ENCODE peak calls at places on chromosome 9, in six cellular contexts. Y, Q, W, S, G and M are unnamed samples.

GRCh38 chr9:106228861-106229260 is 534.5 kb downstream of the TMEM38B start:
- DNase-seq in W (no peak), S (no peak), Y (no peak), Q (no peak), G (no peak), M (peak; percentile 34)

GRCh38 chr9:87063883-87064282 is 116.6 kb upstream of the GAS1 start:
- DNase-seq in G (no peak), W (no peak), Y (no peak), Q (no peak), S (no peak), M (no peak)

GRCh38 chr9:104080983-104081382 is 13.1 kb upstream of the SMC2 start:
- DNase-seq in S (no peak), Q (no peak), G (no peak), W (no peak), Y (no peak), M (no peak)

GRCh38 chr9:25975667-25976066 is 297.4 kb upstream of the TUSC1 start:
- DNase-seq in Y (no peak), Q (no peak), G (no peak), W (no peak), S (no peak), M (no peak)

GRCh38 chr9:133237271-133237731 is 28.3 kb upstream of the OBP2B start:
- DNase-seq in Y (peak; percentile 52), S (no peak), Q (no peak), W (no peak), G (no peak), M (peak; percentile 57)

GRCh38 chr9:89430995-89431394 is 66.9 kb downstream of the SEMA4D start:
- DNase-seq in Y (no peak), G (no peak), S (no peak), Q (peak; percentile 78), W (no peak), M (no peak)

GRCh38 chr9:26502311-26502710 is 390.3 kb downstream of the CAAP1 start:
- DNase-seq in S (no peak), W (no peak), Q (no peak), Y (no peak), G (no peak), M (no peak)

GRCh38 chr9:696332-697090 is 145.0 kb upstream of the DMRT1 start:
- DNase-seq in Q (no peak), G (peak; percentile 33), Y (peak; percentile 88), W (no peak), S (no peak), M (peak; percentile 63)

GRCh38 chr9:104872959-104873850 is 54.8 kb downstream of the ABCA1 start:
- DNase-seq in S (peak; percentile 56), Q (no peak), Y (peak; percentile 85), W (no peak), G (peak; percentile 43), M (peak; percentile 69)

GRCh38 chr9:103913899-103914298 is 180.2 kb upstream of the SMC2 start:
- DNase-seq in Y (no peak), Q (no peak), W (no peak), G (no peak), S (no peak), M (no peak)

GRCh38 chr9:3490957-3491356 is 34.8 kb downstream of the RFX3 start:
- DNase-seq in W (no peak), G (no peak), Q (no peak), Y (no peak), S (no peak), M (no peak)
- H3K4me3 ChIP-seq in W (no peak overlapping the region), G (no peak overlapping the region), Q (no peak overlapping the region), Y (no peak overlapping the region), S (no peak overlapping the region), M (no peak overlapping the region)

GRCh38 chr9:79473704-79474103 is 98.1 kb upstream of the TLE4 start:
- DNase-seq in W (no peak), Q (no peak), S (no peak), G (no peak), Y (no peak), M (no peak)

GRCh38 chr9:79469164-79469563 is 102.6 kb upstream of the TLE4 start:
- DNase-seq in W (no peak), S (no peak), Q (no peak), G (no peak), Y (no peak), M (no peak)

GRCh38 chr9:79470957-79471356 is 100.8 kb upstream of the TLE4 start:
- DNase-seq in Y (no peak), G (no peak), W (no peak), S (no peak), Q (no peak), M (no peak)

GRCh38 chr9:79477241-79477830 is 94.4 kb upstream of the TLE4 start:
- DNase-seq in W (no peak), S (no peak), Y (no peak), Q (no peak), G (no peak), M (no peak)

GRCh38 chr9:79471577-79472543 is 99.9 kb upstream of the TLE4 start:
- DNase-seq in S (peak; percentile 38), Q (no peak), G (no peak), W (peak; percentile 48), Y (peak; percentile 78), M (peak; percentile 91)
- TF ChIP-seq CTCF in S (peak; percentile 34), Q (no peak), G (peak; percentile 26), W (peak; percentile 35), Y (no peak), M (peak; percentile 26)

DNA sequence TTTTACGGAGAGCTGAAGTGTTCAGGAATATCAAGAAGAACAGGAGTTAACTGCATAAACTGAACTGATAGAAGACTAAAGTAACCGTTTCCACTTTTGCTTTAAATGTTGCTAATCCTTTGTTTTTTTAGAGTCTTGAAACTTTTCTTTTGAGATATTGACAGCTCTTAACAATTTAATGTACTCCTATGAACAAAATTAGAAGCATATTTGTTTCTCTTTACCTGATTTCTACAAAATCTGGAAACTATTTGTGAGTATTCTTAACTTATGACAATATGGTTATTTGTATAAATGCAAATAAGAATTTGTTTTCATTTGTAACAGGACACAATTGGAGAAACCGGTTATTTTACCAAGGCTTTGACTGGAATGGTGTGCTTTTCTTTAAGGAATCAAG is 89.5 kb upstream of the FAM120A start:
- DNase-seq in W (no peak), S (no peak), Q (no peak), Y (no peak), G (no peak), M (no peak)
- H3K9me3 ChIP-seq in W (peaks cover 7% of the 10 kb centered on the region), S (no peaks in the 10 kb centered on the region), Q (peaks cover 24% of the 10 kb centered on the region), Y (peaks cover 8% of the 10 kb centered on the region), G (no peaks in the 10 kb centered on the region), M (no peaks in the 10 kb centered on the region)

GRCh38 chr9:137200311-137201204 is at the start of gene TPRN:
- DNase-seq in Q (peak; percentile 99), Y (peak; percentile 100), W (peak; percentile 99), G (peak; percentile 100), S (peak; percentile 100), M (peak; percentile 100)
- H3K4me3 ChIP-seq in Q (peak within 1 kb of the TSS; percentile 56), Y (peak within 1 kb of the TSS; percentile 66), W (peak within 1 kb of the TSS; percentile 40), G (peak within 1 kb of the TSS; percentile 60), S (peak within 1 kb of the TSS; percentile 90), M (peak within 1 kb of the TSS; percentile 64)

GRCh38 chr9:98805506-98806272 is 1.8 kb upstream of the GALNT12 start:
- DNase-seq in G (no peak), S (no peak), W (peak; percentile 0), Q (no peak), Y (no peak), M (no peak)

GRCh38 chr9:98808411-98808815 is 943 bp downstream of the GALNT12 start:
- DNase-seq in S (no peak), W (peak; percentile 64), G (no peak), Q (peak; percentile 94), Y (peak; percentile 75), M (no peak)

GRCh38 chr9:98807811-98808195 is 333 bp downstream of the GALNT12 start:
- DNase-seq in W (no peak), S (no peak), Q (no peak), G (no peak), Y (peak; percentile 71), M (no peak)

GRCh38 chr9:98807070-98807810 is at the start of gene GALNT12:
- DNase-seq in Q (peak; percentile 77), S (peak; percentile 35), G (peak; percentile 52), W (peak; percentile 47), Y (peak; percentile 71), M (no peak)

DNA sequence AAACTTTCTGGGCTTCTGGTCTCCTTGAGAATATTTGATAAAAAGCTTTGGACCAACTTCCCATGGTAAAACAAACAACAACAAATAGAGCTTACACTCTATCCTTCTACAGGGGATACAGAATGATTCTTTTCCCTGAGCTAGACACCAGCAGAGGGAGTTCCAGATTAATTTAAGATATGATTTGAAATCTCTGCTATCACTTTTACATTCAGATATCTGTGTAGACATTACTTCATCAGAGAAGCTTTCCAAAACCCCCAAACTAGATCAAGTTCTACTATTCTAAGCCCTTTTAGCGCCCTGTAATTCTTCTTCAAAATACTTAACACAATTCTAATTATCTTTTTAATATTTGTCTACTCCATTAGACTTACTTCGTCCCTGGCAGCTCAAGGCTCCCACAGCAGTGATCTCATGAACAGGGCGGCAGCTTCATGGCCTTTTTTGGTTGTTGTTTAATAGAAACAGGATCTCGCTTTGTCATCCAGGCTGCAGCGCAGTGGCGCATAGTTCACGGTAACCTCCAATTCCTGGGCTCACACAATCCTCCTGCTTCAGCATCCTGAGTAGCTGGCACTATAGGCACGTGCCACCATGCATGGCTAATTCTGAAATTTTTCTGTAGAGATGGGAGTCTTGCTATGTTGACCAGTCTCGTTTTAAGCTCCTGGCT is 938 bp upstream of the GALNT12 start:
- DNase-seq in W (no peak), G (no peak), S (no peak), Y (peak; percentile 77), Q (no peak), M (no peak)
- TF ChIP-seq CTCF in W (no peak), G (peak; percentile 45), S (peak; percentile 12), Y (peak; percentile 25), Q (no peak), M (no peak)